ENCODE peak calls at places on chromosome 1, in ten cellular contexts. F, H, Q, O, V, K, W, B, A and N are unnamed samples.

GRCh38 chr1:214331827-214332423 is 51.0 kb downstream of the SMYD2 start:
- DNase-seq in F (no peak), H (peak), V (peak), O (peak), B (peak), A (peak), W (peak), Q (no peak), K (peak), N (peak)

GRCh38 chr1:226485192-226485591 is 63.4 kb upstream of the STUM start:
- DNase-seq in Q (no peak), A (peak), F (no peak), K (no peak), V (peak), B (no peak), H (no peak), O (no peak), W (no peak), N (no peak)

GRCh38 chr1:241465673-241466072 is 53.9 kb downstream of the FH start:
- DNase-seq in H (no peak), A (no peak), B (no peak), K (no peak), Q (no peak), W (no peak), O (peak), V (no peak), F (no peak), N (no peak)

GRCh38 chr1:197252981-197253380 is 15.1 kb upstream of the CRB1 start:
- DNase-seq in H (no peak), B (no peak), W (no peak), V (no peak), A (no peak), F (no peak), K (no peak), Q (no peak), O (no peak), N (no peak)

GRCh38 chr1:1198423-1199140 is 7.8 kb downstream of the TNFRSF18 start:
- DNase-seq in B (no peak), H (no peak), K (no peak), W (no peak), O (no peak), Q (no peak), F (no peak), V (no peak), A (no peak), N (no peak)

GRCh38 chr1:67680486-67680885 is 4.5 kb upstream of the GADD45A start:
- DNase-seq in A (no peak), B (no peak), Q (no peak), H (no peak), O (peak), K (no peak), W (no peak), F (no peak), V (no peak), N (no peak)

GRCh38 chr1:5713101-5713820 is 279.0 kb downstream of the NPHP4 start:
- DNase-seq in A (no peak), F (no peak), W (no peak), H (no peak), O (no peak), B (no peak), Q (no peak), K (no peak), V (no peak), N (no peak)

GRCh38 chr1:198443374-198444233 is 96.9 kb downstream of the ATP6V1G3 start:
- DNase-seq in V (no peak), F (no peak), W (no peak), B (no peak), H (no peak), A (no peak), K (no peak), Q (peak), O (peak), N (no peak)

GRCh38 chr1:180482425-180483275 is 19.7 kb downstream of the ACBD6 start:
- DNase-seq in O (peak), Q (no peak), K (peak), V (peak), B (no peak), H (peak), A (peak), W (peak), F (no peak), N (peak)

GRCh38 chr1:202958544-202959275 is 598 bp upstream of the ADIPOR1 start:
- DNase-seq in Q (no peak), B (no peak), V (peak), W (no peak), O (no peak), A (peak), F (no peak), K (no peak), H (peak), N (no peak)

GRCh38 chr1:54404939-54405880 is 984 bp downstream of the SSBP3 start:
- DNase-seq in F (no peak), A (no peak), K (peak), H (peak), W (no peak), Q (no peak), B (no peak), O (peak), V (no peak), N (peak)

GRCh38 chr1:48718696-48719095 is 58.0 kb downstream of the BEND5 start:
- DNase-seq in Q (no peak), B (no peak), V (no peak), W (no peak), K (no peak), H (no peak), F (no peak), O (no peak), A (no peak), N (no peak)

GRCh38 chr1:5001466-5001865 is 347.1 kb downstream of the AJAP1 start:
- DNase-seq in H (peak), A (no peak), O (no peak), W (peak), Q (no peak), B (no peak), F (no peak), V (no peak), K (peak), N (no peak)

GRCh38 chr1:159974350-159974965 is 20.4 kb upstream of the SLAMF9 start:
- DNase-seq in F (no peak), A (no peak), W (no peak), Q (no peak), V (no peak), K (no peak), H (no peak), B (no peak), O (no peak), N (no peak)

GRCh38 chr1:192807968-192808587 is 761 bp upstream of the RGS2 start:
- DNase-seq in Q (no peak), F (no peak), K (no peak), H (no peak), V (no peak), A (peak), B (no peak), O (peak), W (no peak), N (no peak)

GRCh38 chr1:36176151-36176949 is 20.4 kb downstream of the MAP7D1 start:
- DNase-seq in Q (no peak), B (no peak), O (no peak), K (no peak), V (no peak), W (no peak), H (no peak), A (no peak), F (no peak), N (no peak)

GRCh38 chr1:119840745-119841144 is 29.5 kb upstream of the REG4 start:
- DNase-seq in W (no peak), Q (no peak), H (no peak), B (no peak), K (no peak), O (no peak), F (no peak), A (no peak), V (no peak), N (no peak)

GRCh38 chr1:188670837-188671236 is 1806.8 kb downstream of the BRINP3 start:
- DNase-seq in B (no peak), V (no peak), A (no peak), O (peak), W (no peak), K (no peak), Q (no peak), H (no peak), F (no peak), N (no peak)

GRCh38 chr1:112083487-112083886 is 94.0 kb upstream of the KCND3 start:
- DNase-seq in Q (no peak), W (no peak), K (peak), A (no peak), F (no peak), V (no peak), H (no peak), B (no peak), O (peak), N (no peak)

GRCh38 chr1:88655685-88656299 is 28.3 kb upstream of the PKN2 start:
- DNase-seq in O (peak), F (no peak), Q (no peak), W (no peak), K (peak), A (no peak), V (no peak), B (no peak), H (no peak), N (peak)